ENCODE peak calls at places on chromosome 13, in five cellular contexts. M is omental fat pad, U is upper lobe of left lung, C is Peyer's patch, T is AG04450. N is an unnamed sample.

GRCh38 chr13:50842246-50842645 is 1.2 kb downstream of the DLEU7 start:
- DNase-seq in M (no peak), U (no peak), C (no peak), T (no peak), N (no peak)

GRCh38 chr13:36778083-36778671 is 40.8 kb upstream of the RFXAP start:
- DNase-seq in M (no peak), U (no peak), C (no peak), T (peak), N (peak)

GRCh38 chr13:38630780-38631179 is 56.1 kb upstream of the FREM2 start:
- DNase-seq in M (no peak), U (no peak), C (no peak), T (no peak), N (no peak)

GRCh38 chr13:98171806-98172569 is 5.1 kb downstream of the RNF113B start:
- DNase-seq in M (no peak), U (peak), C (no peak), T (no peak), N (peak)

GRCh38 chr13:75993823-75994222 is 357.7 kb downstream of the LMO7 start:
- DNase-seq in M (no peak), U (no peak), C (no peak), T (no peak), N (no peak)

GRCh38 chr13:113621046-113621445 is 36.5 kb downstream of the TFDP1 start:
- DNase-seq in M (no peak), U (peak), C (peak), T (no peak), N (no peak)

GRCh38 chr13:31008400-31009115 is 76.1 kb downstream of the TEX26 start:
- DNase-seq in M (no peak), U (no peak), C (no peak), T (no peak), N (no peak)

GRCh38 chr13:92739306-92739818 is 487.2 kb upstream of the GPC6 start:
- DNase-seq in M (no peak), U (no peak), C (no peak), T (no peak), N (no peak)

GRCh38 chr13:101706651-101707050 is 254.2 kb downstream of the ITGBL1 start:
- DNase-seq in M (no peak), U (no peak), C (no peak), T (peak), N (no peak)

GRCh38 chr13:34623331-34623730 is 318.7 kb upstream of the NBEA start:
- DNase-seq in M (no peak), U (no peak), C (no peak), T (no peak), N (no peak)

GRCh38 chr13:85806553-85807175 is 7.4 kb upstream of the SLITRK6 start:
- DNase-seq in M (no peak), U (no peak), C (no peak), T (peak), N (peak)

GRCh38 chr13:71712988-71713653 is 153.9 kb downstream of the DACH1 start:
- DNase-seq in M (no peak), U (no peak), C (peak), T (no peak), N (peak)

GRCh38 chr13:39107484-39108040 is 69.3 kb downstream of the NHLRC3 start:
- DNase-seq in M (no peak), U (no peak), C (no peak), T (no peak), N (no peak)

GRCh38 chr13:73025212-73026012 is 33.4 kb upstream of the KLF5 start:
- DNase-seq in M (no peak), U (no peak), C (no peak), T (no peak), N (no peak)

GRCh38 chr13:100673376-100673830 is 1.2 kb downstream of the TMTC4 start:
- DNase-seq in M (no peak), U (peak), C (no peak), T (no peak), N (peak)

GRCh38 chr13:102326381-102327118 is 75.3 kb downstream of the FGF14 start:
- DNase-seq in M (no peak), U (no peak), C (no peak), T (no peak), N (no peak)

GRCh38 chr13:43815204-43815603 is 28.4 kb upstream of the ENOX1 start:
- DNase-seq in M (no peak), U (no peak), C (no peak), T (peak), N (no peak)

GRCh38 chr13:64347662-64348061 is 2882.5 kb downstream of the PCDH9 start:
- DNase-seq in M (no peak), U (no peak), C (no peak), T (no peak), N (no peak)

GRCh38 chr13:33870046-33870668 is 52.2 kb downstream of the RFC3 start:
- DNase-seq in M (no peak), U (no peak), C (no peak), T (no peak), N (no peak)

GRCh38 chr13:97198753-97199152 is 23.4 kb upstream of the MBNL2 start:
- DNase-seq in M (no peak), U (no peak), C (no peak), T (no peak), N (no peak)

GRCh38 chr13:113629814-113630213 is 28.2 kb downstream of the ATP4B start:
- DNase-seq in M (no peak), U (peak), C (peak), T (no peak), N (no peak)

GRCh38 chr13:70088926-70089325 is 18.7 kb upstream of the ATXN8OS start:
- DNase-seq in M (no peak), U (no peak), C (no peak), T (no peak), N (no peak)

GRCh38 chr13:88429862-88430261 is 758.7 kb downstream of the SLITRK5 start:
- DNase-seq in M (no peak), U (no peak), C (no peak), T (no peak), N (no peak)

GRCh38 chr13:83386609-83387008 is 495.7 kb downstream of the SLITRK1 start:
- DNase-seq in M (no peak), U (no peak), C (no peak), T (no peak), N (no peak)

GRCh38 chr13:66714795-66715194 is 515.3 kb downstream of the PCDH9 start:
- DNase-seq in M (no peak), U (no peak), C (no peak), T (no peak), N (no peak)
- TF ChIP-seq CTCF in M (no peak), U (no peak), C (no peak), T (peak), N (no peak)

GRCh38 chr13:112335135-112335534 is 41.0 kb upstream of the SPACA7 start:
- DNase-seq in M (no peak), U (no peak), C (no peak), T (no peak), N (no peak)
- TF ChIP-seq CTCF in M (no peak), U (no peak), C (no peak), T (no peak), N (no peak)

DNA sequence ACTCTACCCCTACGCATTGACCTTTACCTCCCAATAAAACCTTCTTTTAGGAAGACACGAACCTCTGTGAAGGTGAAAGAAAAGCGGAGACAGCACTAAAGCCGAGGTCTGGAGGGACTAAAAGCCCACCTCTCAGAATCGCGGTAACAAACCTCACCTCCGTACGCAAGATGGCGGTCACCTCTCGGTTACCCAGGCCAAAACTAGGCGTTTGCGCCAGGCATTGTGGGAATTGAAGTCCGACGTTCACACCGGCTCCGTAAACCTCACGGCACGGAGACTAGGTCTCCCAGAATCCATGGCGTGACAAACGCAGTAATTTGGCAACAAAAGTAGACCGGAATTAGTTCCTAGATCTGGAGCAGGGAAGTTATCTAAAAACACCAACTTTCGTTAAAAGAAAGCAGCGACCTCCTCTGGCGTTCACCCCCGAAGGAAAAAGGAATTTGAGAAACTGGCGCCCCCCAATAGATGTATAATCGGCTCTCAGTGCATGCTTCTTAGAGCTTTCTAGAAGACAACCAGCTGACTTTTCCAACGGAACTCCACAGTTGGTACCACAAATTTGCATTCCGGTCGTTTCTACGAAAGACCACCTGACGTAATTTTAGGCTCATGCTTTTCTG is at the start of gene N4BP2L2:
- DNase-seq in M (peak), U (no peak), C (peak), T (peak), N (peak)
- TF ChIP-seq CTCF in M (no peak), U (no peak), C (no peak), T (peak), N (no peak)

DNA sequence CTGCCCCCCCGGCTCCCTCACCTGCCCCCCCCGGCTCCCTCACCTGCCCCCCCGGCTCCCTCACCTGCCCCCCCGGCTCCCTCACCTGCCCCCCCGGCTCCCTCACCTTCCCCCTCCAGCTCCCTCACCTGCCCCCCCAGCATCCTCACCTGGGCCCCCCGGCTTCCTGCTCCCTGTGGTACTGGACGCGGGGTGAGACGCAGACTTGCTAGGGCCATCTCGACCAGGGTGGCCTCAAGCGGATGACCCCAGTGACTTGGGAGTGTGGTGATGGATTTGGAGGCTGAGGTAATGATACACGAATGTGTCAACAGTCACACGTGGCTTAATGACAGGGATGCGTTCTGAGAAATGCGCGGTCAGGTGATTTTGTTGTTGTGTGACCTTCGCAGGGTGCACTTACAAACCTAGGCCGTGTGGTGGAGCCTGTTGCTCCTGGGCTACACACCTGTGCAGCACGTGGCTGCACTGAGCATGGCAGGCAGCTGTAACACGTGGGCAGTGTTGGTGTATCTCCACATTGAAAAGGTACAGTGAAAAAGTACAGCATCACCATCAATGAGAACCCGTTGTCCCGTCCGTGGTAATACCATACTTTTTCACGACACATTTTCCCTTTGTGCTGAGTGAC is 197.8 kb downstream of the TEX29 start:
- DNase-seq in M (no peak), U (no peak), C (no peak), T (no peak), N (no peak)
- TF ChIP-seq CTCF in M (no peak), U (no peak), C (no peak), T (no peak), N (no peak)

GRCh38 chr13:27730191-27730590 is 62.1 kb upstream of the GSX1 start:
- DNase-seq in M (no peak), U (no peak), C (no peak), T (no peak), N (no peak)

DNA sequence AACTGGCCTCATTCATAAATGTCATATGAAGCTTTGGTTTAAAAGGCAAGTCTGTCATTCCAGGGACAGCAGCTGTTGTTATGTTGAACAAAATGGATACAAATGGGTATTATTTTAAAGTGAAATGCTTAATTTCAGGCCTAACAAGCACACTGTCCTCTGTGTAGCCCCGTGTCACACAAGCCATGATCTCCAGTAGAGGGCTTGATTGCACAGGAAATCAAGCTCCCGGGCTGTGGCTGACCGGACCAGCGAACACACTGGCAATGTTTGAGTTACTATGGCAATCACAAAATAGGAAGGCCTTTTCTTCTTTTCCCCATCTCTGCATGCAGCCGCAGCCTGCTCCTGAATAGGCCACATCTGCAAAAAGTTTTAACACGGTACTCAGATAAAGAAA is 64.0 kb upstream of the GSX1 start:
- DNase-seq in M (no peak), U (no peak), C (no peak), T (no peak), N (peak)
- TF ChIP-seq CTCF in M (no peak), U (no peak), C (no peak), T (no peak), N (no peak)

DNA sequence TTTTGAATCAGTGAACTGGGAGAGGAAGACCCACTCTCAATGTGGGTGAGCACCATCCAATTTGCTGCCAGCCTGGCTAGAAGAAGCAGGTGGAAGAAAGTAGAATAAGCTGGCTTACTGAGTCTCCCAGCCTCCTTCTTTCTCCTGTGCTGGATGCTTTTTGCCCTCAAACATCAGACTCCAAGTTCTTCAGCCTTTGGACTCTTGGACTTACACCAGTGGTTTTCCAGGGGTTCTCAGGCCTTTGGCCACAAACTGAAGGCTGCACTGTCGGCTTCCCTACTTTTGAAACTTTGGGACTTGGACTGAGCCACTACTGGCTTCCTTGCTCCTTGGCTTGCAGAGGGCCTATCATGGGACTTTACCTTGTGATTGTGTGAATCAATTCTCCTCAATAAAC is 804.2 kb upstream of the SLITRK1 start:
- DNase-seq in M (no peak), U (no peak), C (no peak), T (no peak), N (no peak)
- TF ChIP-seq CTCF in M (no peak), U (no peak), C (no peak), T (no peak), N (no peak)

GRCh38 chr13:49216334-49216733 is 3.8 kb upstream of the MLNR start:
- DNase-seq in M (no peak), U (no peak), C (no peak), T (no peak), N (no peak)

GRCh38 chr13:49217962-49218492 is 2.1 kb upstream of the MLNR start:
- DNase-seq in M (no peak), U (no peak), C (no peak), T (no peak), N (no peak)

GRCh38 chr13:49213539-49213938 is 6.6 kb upstream of the MLNR start:
- DNase-seq in M (no peak), U (no peak), C (no peak), T (no peak), N (no peak)

GRCh38 chr13:49213997-49214916 is 5.9 kb upstream of the MLNR start:
- DNase-seq in M (no peak), U (no peak), C (no peak), T (no peak), N (no peak)

GRCh38 chr13:49214917-49215376 is 5.2 kb upstream of the MLNR start:
- DNase-seq in M (no peak), U (no peak), C (peak), T (no peak), N (no peak)
- TF ChIP-seq CTCF in M (no peak), U (no peak), C (peak), T (no peak), N (no peak)

GRCh38 chr13:91572944-91573535 is 174.6 kb downstream of the GPC5 start:
- DNase-seq in M (no peak), U (no peak), C (no peak), T (no peak), N (no peak)
- TF ChIP-seq CTCF in M (no peak), U (no peak), C (no peak), T (no peak), N (no peak)

GRCh38 chr13:77878186-77878585 is 40.4 kb downstream of the EDNRB start:
- DNase-seq in M (no peak), U (no peak), C (no peak), T (no peak), N (no peak)
- TF ChIP-seq CTCF in M (no peak), U (no peak), C (no peak), T (no peak), N (no peak)

DNA sequence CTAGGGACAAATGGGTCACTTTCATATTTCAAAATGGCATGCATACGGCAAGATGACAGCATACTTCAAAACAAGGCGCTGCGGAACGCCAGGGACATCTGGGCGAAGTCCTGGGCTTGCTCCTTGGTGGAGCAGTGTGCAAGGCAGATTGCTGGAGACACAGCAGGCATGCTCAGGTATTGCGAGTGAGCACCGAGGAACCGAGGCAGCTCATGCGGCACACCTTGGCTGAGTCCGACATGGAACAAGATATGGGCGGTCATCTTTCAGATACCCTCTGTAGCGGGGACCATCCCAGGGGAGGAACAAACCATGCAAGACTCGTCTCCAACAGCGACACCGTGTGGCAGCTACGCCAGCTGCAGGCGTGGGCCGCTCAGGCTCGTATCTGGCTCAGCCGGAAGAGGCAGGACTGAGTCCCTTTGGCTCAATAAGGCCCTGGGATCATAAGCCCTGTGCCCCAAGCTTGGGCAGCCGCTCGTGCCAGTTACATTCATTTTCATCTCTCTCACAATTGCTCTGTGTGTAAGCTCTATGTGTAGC is 112.4 kb downstream of the NUFIP1 start:
- DNase-seq in M (no peak), U (peak), C (no peak), T (no peak), N (peak)
- TF ChIP-seq CTCF in M (no peak), U (no peak), C (no peak), T (no peak), N (peak)

N was measured in nephron progenitor cell.